ENCODE peak calls at places on chromosomes 7 and 10, in nine cellular contexts. D is A673, L is H1, Q is aorta, J is hepatocyte, N is adrenal gland, W is heart left ventricle, T is mucosa of descending colon, A is pancreas. C is an unnamed sample.

GRCh38 chr7:113267271-113267670 is 148.9 kb upstream of the SMIM30 start:
- DNase-seq in D (no peak), L (no peak), Q (no peak), J (no peak), N (no peak), W (no peak), T (no peak), A (no peak), C (no peak)

GRCh38 chr7:132402096-132402495 is 174.2 kb downstream of the PLXNA4 start:
- DNase-seq in D (no peak), L (no peak), Q (no peak), J (no peak), N (no peak), W (peak; percentile 52), T (no peak), A (no peak), C (no peak)

GRCh38 chr7:55387062-55387965 is 22.2 kb downstream of the LANCL2 start:
- DNase-seq in D (peak; percentile 24), L (no peak), Q (no peak), J (no peak), N (no peak), W (no peak), T (no peak), A (no peak), C (no peak)

GRCh38 chr7:86164827-86165226 is 478.9 kb upstream of the GRM3 start:
- DNase-seq in D (no peak), L (no peak), Q (no peak), J (no peak), N (no peak), W (no peak), T (no peak), A (no peak), C (no peak)

GRCh38 chr10:89352039-89352597 is 24.3 kb downstream of the IFIT3 start:
- DNase-seq in D (peak; percentile 75), L (no peak), Q (no peak), J (peak; percentile 83), N (peak; percentile 80), W (peak; percentile 52), T (peak; percentile 37), A (peak; percentile 74), C (peak; percentile 41)

GRCh38 chr7:21108182-21108581 is 319.7 kb upstream of the SP4 start:
- DNase-seq in D (peak; percentile 60), L (no peak), Q (no peak), J (peak; percentile 41), N (no peak), W (peak; percentile 37), T (peak; percentile 95), A (peak; percentile 33), C (peak; percentile 43)

GRCh38 chr7:30082686-30083085 is 52.1 kb upstream of the MTURN start:
- DNase-seq in D (no peak), L (no peak), Q (no peak), J (no peak), N (no peak), W (no peak), T (no peak), A (no peak), C (no peak)

GRCh38 chr7:29567174-29567573 is 3.5 kb downstream of the PRR15 start:
- DNase-seq in D (no peak), L (no peak), Q (no peak), J (peak; percentile 38), N (no peak), W (no peak), T (peak; percentile 59), A (no peak), C (no peak)

GRCh38 chr10:124688366-124688765 is 55.8 kb downstream of the FAM53B start:
- DNase-seq in D (no peak), L (no peak), Q (no peak), J (no peak), N (no peak), W (no peak), T (no peak), A (no peak), C (no peak)
- H3K4me1 ChIP-seq in D (peaks cover 6% of the 10 kb centered on the region), L (no peaks in the 10 kb centered on the region), Q (no peaks in the 10 kb centered on the region), J (no peaks in the 10 kb centered on the region), N (peaks cover 58% of the 10 kb centered on the region), W (peaks cover 71% of the 10 kb centered on the region), T (no peaks in the 10 kb centered on the region), A (no peaks in the 10 kb centered on the region), C (peaks cover 34% of the 10 kb centered on the region)

GRCh38 chr7:157501576-157501975 is 164.8 kb downstream of the DNAJB6 start:
- DNase-seq in D (no peak), L (no peak), Q (peak; percentile 45), J (no peak), N (no peak), W (no peak), T (peak; percentile 10), A (no peak), C (no peak)
- H3K4me3 ChIP-seq in D (no peak overlapping the region), L (no peak overlapping the region), Q (no peak overlapping the region), J (no peak overlapping the region), N (no peak overlapping the region), W (no peak overlapping the region), T (no peak overlapping the region), A (no peak overlapping the region), C (no peak overlapping the region)

GRCh38 chr7:95586951-95587301 is 9.4 kb downstream of the PDK4 start:
- DNase-seq in D (no peak), L (no peak), Q (no peak), J (no peak), N (no peak), W (no peak), T (no peak), A (no peak), C (no peak)
- H3K4me1 ChIP-seq in D (no peaks in the 10 kb centered on the region), L (no peaks in the 10 kb centered on the region), Q (peaks cover 2% of the 10 kb centered on the region), J (peaks cover 7% of the 10 kb centered on the region), N (peaks cover 79% of the 10 kb centered on the region), W (peaks cover 33% of the 10 kb centered on the region), T (no peaks in the 10 kb centered on the region), A (peaks cover 46% of the 10 kb centered on the region), C (peaks cover 3% of the 10 kb centered on the region)

GRCh38 chr10:133528845-133529575 is 1.8 kb downstream of the CYP2E1 start:
- DNase-seq in D (no peak), L (no peak), Q (no peak), J (no peak), N (no peak), W (no peak), T (peak; percentile 5), A (peak; percentile 57), C (peak; percentile 36)

GRCh38 chr10:133526957-133527588 is at the start of gene CYP2E1:
- DNase-seq in D (no peak), L (no peak), Q (no peak), J (no peak), N (no peak), W (no peak), T (no peak), A (no peak), C (no peak)

GRCh38 chr10:133528296-133528844 is 1.2 kb downstream of the CYP2E1 start:
- DNase-seq in D (no peak), L (no peak), Q (no peak), J (no peak), N (no peak), W (no peak), T (no peak), A (no peak), C (no peak)

GRCh38 chr10:133529576-133529946 is 2.4 kb downstream of the CYP2E1 start:
- DNase-seq in D (no peak), L (no peak), Q (no peak), J (no peak), N (no peak), W (no peak), T (no peak), A (no peak), C (no peak)

DNA sequence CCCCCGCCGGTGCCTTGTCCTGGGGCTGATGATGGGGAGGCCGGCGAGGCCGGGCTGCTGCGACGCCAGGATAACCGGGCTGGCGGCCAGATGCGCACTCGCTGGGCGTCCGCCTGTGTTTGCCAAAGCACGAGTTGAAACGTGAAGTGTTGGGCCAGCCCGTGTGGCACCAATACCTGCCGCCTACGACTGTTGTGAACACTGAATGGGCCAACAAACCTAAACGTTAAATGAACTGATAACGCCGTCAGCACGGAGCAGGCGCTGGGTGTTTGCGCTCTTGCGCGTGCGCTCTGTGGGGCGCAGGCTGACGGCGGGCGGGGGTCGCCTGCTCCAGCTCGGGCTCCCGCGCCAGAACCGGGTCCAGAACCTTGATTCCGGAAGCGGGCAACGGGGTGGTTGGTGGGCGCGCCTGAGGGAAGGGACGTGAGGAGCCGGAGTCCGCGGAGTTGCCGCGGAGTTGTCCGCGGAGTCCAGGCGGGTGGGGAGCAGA is 662 bp downstream of the CYP2E1 start:
- DNase-seq in D (no peak), L (no peak), Q (no peak), J (no peak), N (no peak), W (no peak), T (no peak), A (peak; percentile 32), C (no peak)
- H3K4me3 ChIP-seq in D (no peak overlapping the region), L (no peak overlapping the region), Q (no peak overlapping the region), J (no peak overlapping the region), N (no peak overlapping the region), W (peak overlapping the region; percentile 28), T (no peak overlapping the region), A (peak overlapping the region; percentile 31), C (peak overlapping the region; percentile 14)

GRCh38 chr7:116324582-116324981 is 114.2 kb downstream of the TES start:
- DNase-seq in D (no peak), L (no peak), Q (no peak), J (no peak), N (no peak), W (no peak), T (no peak), A (no peak), C (no peak)
- H3K4me1 ChIP-seq in D (peaks cover 28% of the 10 kb centered on the region), L (no peaks in the 10 kb centered on the region), Q (peaks cover 3% of the 10 kb centered on the region), J (no peaks in the 10 kb centered on the region), N (no peaks in the 10 kb centered on the region), W (peaks cover 3% of the 10 kb centered on the region), T (no peaks in the 10 kb centered on the region), A (no peaks in the 10 kb centered on the region), C (peaks cover 4% of the 10 kb centered on the region)

GRCh38 chr7:131104611-131105293 is 222.9 kb upstream of the MKLN1 start:
- DNase-seq in D (no peak), L (no peak), Q (no peak), J (no peak), N (no peak), W (no peak), T (no peak), A (no peak), C (no peak)

GRCh38 chr7:131106681-131107342 is 220.9 kb upstream of the MKLN1 start:
- DNase-seq in D (peak; percentile 56), L (peak; percentile 62), Q (peak; percentile 82), J (peak; percentile 50), N (peak; percentile 43), W (peak; percentile 53), T (peak; percentile 68), A (peak; percentile 69), C (peak; percentile 79)

GRCh38 chr7:131105803-131106680 is 221.6 kb upstream of the MKLN1 start:
- DNase-seq in D (peak; percentile 68), L (peak; percentile 83), Q (peak; percentile 94), J (peak; percentile 87), N (peak; percentile 78), W (peak; percentile 87), T (peak; percentile 83), A (peak; percentile 86), C (peak; percentile 94)

GRCh38 chr7:131105294-131105802 is 222.3 kb upstream of the MKLN1 start:
- DNase-seq in D (no peak), L (no peak), Q (no peak), J (no peak), N (peak; percentile 45), W (no peak), T (peak; percentile 41), A (peak; percentile 55), C (no peak)

GRCh38 chr7:131103997-131104396 is 223.7 kb upstream of the MKLN1 start:
- DNase-seq in D (no peak), L (no peak), Q (no peak), J (no peak), N (no peak), W (no peak), T (no peak), A (no peak), C (no peak)
- H3K4me3 ChIP-seq in D (no peak overlapping the region), L (no peak overlapping the region), Q (no peak overlapping the region), J (no peak overlapping the region), N (no peak overlapping the region), W (no peak overlapping the region), T (no peak overlapping the region), A (no peak overlapping the region), C (no peak overlapping the region)

GRCh38 chr7:105652359-105652993 is 71.2 kb upstream of the EFCAB10 start:
- DNase-seq in D (peak; percentile 86), L (peak; percentile 92), Q (peak; percentile 91), J (peak; percentile 89), N (peak; percentile 88), W (peak; percentile 78), T (peak; percentile 88), A (peak; percentile 71), C (peak; percentile 92)
- H3K4me1 ChIP-seq in D (peaks cover 82% of the 10 kb centered on the region), L (peaks cover 33% of the 10 kb centered on the region), Q (no peaks in the 10 kb centered on the region), J (peaks cover 32% of the 10 kb centered on the region), N (peaks cover 19% of the 10 kb centered on the region), W (peaks cover 18% of the 10 kb centered on the region), T (no peaks in the 10 kb centered on the region), A (no peaks in the 10 kb centered on the region), C (peaks cover 16% of the 10 kb centered on the region)